ENCODE peak calls at places on chromosomes 16 and 17, in nine cellular contexts. B, P, S, H, L, W, Q, X and G are unnamed samples.

GRCh38 chr17:30573603-30574175 is 96.5 kb downstream of the GOSR1 start:
- DNase-seq in B (no peak), W (no peak), P (no peak), H (no peak), L (no peak), X (no peak), S (no peak), Q (no peak), G (no peak)

GRCh38 chr17:74163271-74163821 is 40.1 kb upstream of the RPL38 start:
- DNase-seq in L (no peak), H (no peak), Q (no peak), P (no peak), B (no peak), X (no peak), W (no peak), S (no peak), G (peak)

GRCh38 chr16:85412911-85413520 is 200.1 kb upstream of the GSE1 start:
- DNase-seq in Q (no peak), S (no peak), P (no peak), W (no peak), L (no peak), X (peak), B (no peak), H (no peak), G (no peak)

GRCh38 chr17:76710863-76711611 is at the start of gene MXRA7:
- DNase-seq in S (peak), Q (peak), W (no peak), B (peak), L (peak), H (peak), X (peak), P (peak), G (peak)

GRCh38 chr16:70611224-70611598 is 35.1 kb upstream of the IL34 start:
- DNase-seq in X (no peak), Q (no peak), W (no peak), H (no peak), L (no peak), P (no peak), S (no peak), B (no peak), G (no peak)

GRCh38 chr16:74726736-74727135 is 26.1 kb upstream of the MLKL start:
- DNase-seq in P (no peak), W (no peak), S (no peak), H (no peak), X (no peak), B (no peak), L (peak), Q (no peak), G (no peak)

GRCh38 chr16:68420366-68420765 is 27.9 kb downstream of the SMPD3 start:
- DNase-seq in W (no peak), Q (peak), H (peak), X (no peak), P (no peak), L (no peak), S (no peak), B (peak), G (no peak)

GRCh38 chr17:20266806-20267458 is 200.4 kb downstream of the LGALS9B start:
- DNase-seq in W (no peak), H (no peak), X (no peak), B (peak), P (no peak), S (no peak), L (no peak), Q (no peak), G (no peak)

GRCh38 chr17:77002103-77003045 is 134.2 kb downstream of the MGAT5B start:
- DNase-seq in B (no peak), X (no peak), P (no peak), Q (no peak), W (no peak), S (no peak), L (no peak), H (peak), G (no peak)

GRCh38 chr16:3020247-3020603 is at the start of gene TNFRSF12A:
- DNase-seq in S (peak), L (peak), W (peak), Q (peak), H (no peak), B (peak), P (peak), X (peak), G (peak)

GRCh38 chr17:77475012-77475976 is 334.5 kb downstream of the SEC14L1 start:
- DNase-seq in X (no peak), H (no peak), Q (no peak), S (no peak), W (peak), P (no peak), B (peak), L (peak), G (no peak)

GRCh38 chr17:60386475-60387058 is 5.4 kb downstream of the USP32 start:
- DNase-seq in W (no peak), H (no peak), Q (no peak), L (no peak), S (no peak), B (no peak), P (no peak), X (no peak), G (no peak)

GRCh38 chr17:27906623-27907022 is 13.5 kb upstream of the LYRM9 start:
- DNase-seq in L (no peak), W (no peak), X (no peak), Q (peak), P (no peak), H (no peak), S (no peak), B (no peak), G (no peak)